ENCODE peak calls at places on chromosomes 4 and X, in five cellular contexts. D, P, C, I and H are unnamed samples.

GRCh38 chr4:28548549-28548948 is 1687.9 kb downstream of the STIM2 start:
- DNase-seq in D (no peak), P (no peak), C (no peak), I (no peak), H (no peak)

GRCh38 chrX:154409222-154409871 is at the start of gene DNASE1L1:
- DNase-seq in D (peak), P (peak), C (peak), I (peak), H (peak)

GRCh38 chr4:4659871-4660651 is 118.2 kb upstream of the STX18 start:
- DNase-seq in D (peak), P (no peak), C (no peak), I (peak), H (no peak)

GRCh38 chr4:172688536-172688935 is 480.1 kb upstream of the GALNT7 start:
- DNase-seq in D (no peak), P (no peak), C (no peak), I (no peak), H (no peak)

GRCh38 chr4:92047209-92047877 is 256.4 kb upstream of the GRID2 start:
- DNase-seq in D (no peak), P (no peak), C (no peak), I (peak), H (no peak)

GRCh38 chr4:2746891-2747695 is 9.0 kb downstream of the TNIP2 start:
- DNase-seq in D (no peak), P (no peak), C (no peak), I (no peak), H (no peak)

GRCh38 chr4:132646186-132646585 is 502.9 kb upstream of the PCDH10 start:
- DNase-seq in D (no peak), P (no peak), C (no peak), I (no peak), H (no peak)

GRCh38 chr4:41751325-41752061 is 3.0 kb upstream of the PHOX2B start:
- DNase-seq in D (no peak), P (no peak), C (no peak), I (no peak), H (no peak)

GRCh38 chr4:81722229-81722900 is 250.7 kb upstream of the RASGEF1B start:
- DNase-seq in D (no peak), P (peak), C (no peak), I (no peak), H (no peak)

GRCh38 chr4:138796761-138797160 is 218.8 kb upstream of the NOCT start:
- DNase-seq in D (no peak), P (no peak), C (no peak), I (no peak), H (no peak)

GRCh38 chr4:105951198-105951597 is 55.9 kb downstream of the NPNT start:
- DNase-seq in D (peak), P (no peak), C (no peak), I (peak), H (no peak)

DNA sequence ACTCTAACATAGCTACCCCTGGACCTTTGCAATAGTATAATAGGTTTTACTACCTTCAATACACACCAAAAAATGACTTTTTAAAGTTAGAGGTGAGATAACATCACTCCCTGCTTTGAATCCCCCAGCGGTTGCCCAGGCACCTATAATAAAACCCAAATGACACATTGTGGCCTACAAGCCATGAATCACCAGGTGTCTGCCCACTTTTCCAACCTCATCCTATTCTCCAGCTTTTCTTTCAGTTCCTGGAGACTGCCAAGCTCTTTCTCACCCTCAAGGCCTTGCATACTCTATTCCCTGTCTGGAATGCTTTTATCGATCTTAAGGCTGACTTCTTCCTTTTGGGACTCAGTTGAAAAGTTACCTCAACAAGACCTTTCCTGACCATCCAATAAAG is 16.4 kb upstream of the PRSS48 start:
- DNase-seq in D (no peak), P (no peak), C (no peak), I (no peak), H (no peak)
- H3K4me3 ChIP-seq in D (no peak), P (no peak), C (no peak), I (no peak), H (no peak)

DNA sequence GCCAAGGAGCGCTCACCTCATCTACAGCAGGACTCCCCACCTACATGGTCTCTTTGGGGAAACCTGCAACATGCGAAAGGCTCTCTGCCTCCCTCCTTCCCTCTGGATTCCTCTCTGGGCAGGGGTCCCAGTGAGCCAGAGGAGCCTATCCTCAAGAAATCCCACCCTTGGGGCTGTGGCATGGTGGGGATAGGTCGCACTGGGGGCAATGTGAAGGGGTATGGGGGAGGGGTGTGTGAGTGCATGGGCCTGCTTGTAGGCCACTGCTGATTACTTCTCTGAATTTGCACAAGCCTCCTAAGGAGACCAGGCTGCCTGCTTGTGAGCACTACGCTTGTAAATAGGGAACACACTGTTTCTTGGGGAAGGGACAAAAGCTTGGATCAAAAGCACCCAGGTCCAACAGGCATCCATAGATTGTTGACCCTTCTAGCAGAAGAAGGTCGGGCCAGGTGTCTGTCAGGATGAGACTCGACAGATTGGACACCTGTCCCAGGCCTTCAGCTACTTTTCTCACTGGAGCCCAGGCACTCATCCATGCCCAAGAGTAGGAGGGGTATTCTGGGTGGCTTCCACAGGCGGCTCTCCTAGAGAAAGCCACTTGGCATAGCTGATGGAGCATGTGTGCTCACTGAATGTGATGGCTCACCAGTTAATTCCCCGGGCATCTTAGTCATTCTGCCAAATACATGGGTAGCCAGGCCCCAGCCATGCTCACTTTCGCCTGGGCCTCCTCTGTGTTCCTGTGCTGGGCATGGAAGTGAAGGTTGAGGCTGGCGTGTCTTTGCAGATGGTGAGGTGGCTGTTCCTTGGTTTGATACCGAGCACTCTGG is 75.0 kb downstream of the NBDY start:
- DNase-seq in D (no peak), P (no peak), C (no peak), I (no peak), H (no peak)
- H3K4me3 ChIP-seq in D (no peak), P (no peak), C (no peak), I (no peak), H (no peak)

GRCh38 chr4:16212138-16212782 is 14.0 kb downstream of the TAPT1 start:
- DNase-seq in D (no peak), P (no peak), C (no peak), I (no peak), H (no peak)
- H3K4me3 ChIP-seq in D (no peak), P (no peak), C (no peak), I (no peak), H (no peak)

GRCh38 chrX:128287693-128288092 is 235.5 kb upstream of the ACTRT1 start:
- DNase-seq in D (no peak), P (no peak), C (no peak), I (no peak), H (no peak)
- H3K4me3 ChIP-seq in D (no peak), P (no peak), C (no peak), I (no peak), H (no peak)

DNA sequence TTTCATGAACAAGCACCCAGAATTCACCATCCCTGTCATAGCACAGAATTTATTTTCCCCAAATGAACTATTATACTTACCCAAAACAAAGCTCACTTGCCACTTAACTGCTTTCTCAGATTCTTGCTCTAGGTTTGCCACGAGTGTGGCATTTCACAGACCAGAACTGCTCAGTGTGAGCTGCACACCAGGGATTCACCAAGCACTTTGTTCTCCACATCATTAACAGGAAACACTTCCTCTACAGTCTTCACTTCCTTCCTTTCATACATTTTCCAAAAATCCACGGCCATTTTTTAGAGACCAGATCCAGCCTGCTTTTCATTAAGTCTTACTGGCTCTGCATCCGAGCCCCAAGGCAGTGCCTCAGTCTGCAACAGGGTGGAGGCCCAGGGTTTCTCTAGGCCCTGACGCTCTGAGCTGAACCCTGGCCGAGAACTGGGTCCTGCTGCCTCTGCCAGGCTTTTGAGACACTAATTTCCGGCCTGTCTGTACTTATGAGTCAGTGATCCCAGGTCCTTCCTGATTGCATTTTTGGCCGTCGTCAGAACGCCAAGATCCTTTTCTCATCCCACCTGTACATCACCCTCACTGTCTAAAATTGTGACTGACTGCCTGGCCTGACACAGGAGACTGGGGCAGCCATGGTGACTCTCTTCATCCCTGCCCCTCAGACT is 67.6 kb upstream of the MTNR1A start:
- DNase-seq in D (peak), P (no peak), C (peak), I (peak), H (no peak)
- H3K4me3 ChIP-seq in D (no peak), P (no peak), C (no peak), I (no peak), H (no peak)

GRCh38 chr4:80197601-80198444 is 520 bp downstream of the PRDM8 start:
- DNase-seq in D (no peak), P (no peak), C (no peak), I (no peak), H (no peak)
- H3K4me3 ChIP-seq in D (peak), P (peak), C (peak), I (peak), H (peak)

GRCh38 chr4:24858550-24858949 is 54.3 kb downstream of the CCDC149 start:
- DNase-seq in D (no peak), P (no peak), C (no peak), I (no peak), H (no peak)

GRCh38 chr4:24855741-24856140 is 57.1 kb downstream of the CCDC149 start:
- DNase-seq in D (no peak), P (no peak), C (no peak), I (no peak), H (no peak)

GRCh38 chr4:24856586-24856985 is 56.3 kb downstream of the CCDC149 start:
- DNase-seq in D (no peak), P (no peak), C (peak), I (peak), H (no peak)

GRCh38 chr4:24862073-24862751 is 50.6 kb downstream of the CCDC149 start:
- DNase-seq in D (no peak), P (no peak), C (no peak), I (no peak), H (no peak)

DNA sequence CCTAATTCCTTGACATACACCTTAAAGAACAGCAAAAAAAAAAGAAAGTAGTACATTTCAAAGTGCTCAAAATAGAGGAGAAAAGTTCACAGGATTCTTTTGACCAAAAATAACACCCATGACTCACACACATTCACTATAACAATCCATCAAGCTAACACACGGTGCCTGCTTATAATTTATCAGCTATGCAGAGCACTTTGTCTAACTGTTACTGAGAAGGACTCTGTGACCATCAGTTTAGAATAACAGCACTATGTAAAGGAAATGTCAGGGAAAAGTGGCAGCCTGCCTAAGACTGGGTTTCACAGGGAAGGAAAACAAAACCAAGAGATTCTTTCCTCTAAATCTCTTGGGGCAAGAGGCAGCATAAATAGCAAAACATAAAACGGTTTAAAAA is 54.8 kb downstream of the CCDC149 start:
- DNase-seq in D (peak), P (no peak), C (peak), I (peak), H (no peak)
- H3K4me3 ChIP-seq in D (no peak), P (no peak), C (peak), I (no peak), H (no peak)